ENCODE peak calls at places on chromosomes 5 and 9, in eight cellular contexts. One of them, this sample, is unnamed.

GRCh38 chr9:121133104-121133816 is 58.5 kb downstream of the CNTRL start:
- DNase-seq in stomach: peak; percentile 75
- DNase-seq in aorta: peak; percentile 54
- DNase-seq in colonic mucosa: peak; percentile 53
- DNase-seq in A549: no peak
- DNase-seq in H1: no peak
- DNase-seq in body of pancreas: peak; percentile 84
- DNase-seq in upper lobe of right lung: peak; percentile 79
- DNase-seq in this sample: peak; percentile 26

GRCh38 chr5:39331993-39332392 is 32.3 kb downstream of the C9 start:
- DNase-seq in colonic mucosa: no peak
- DNase-seq in upper lobe of right lung: no peak
- DNase-seq in stomach: no peak
- DNase-seq in H1: no peak
- DNase-seq in aorta: no peak
- DNase-seq in A549: no peak
- DNase-seq in body of pancreas: no peak
- DNase-seq in this sample: no peak

GRCh38 chr9:16352232-16352631 is 518.2 kb downstream of the BNC2 start:
- DNase-seq in colonic mucosa: no peak
- DNase-seq in aorta: no peak
- DNase-seq in A549: no peak
- DNase-seq in H1: no peak
- DNase-seq in body of pancreas: no peak
- DNase-seq in stomach: no peak
- DNase-seq in upper lobe of right lung: no peak
- DNase-seq in this sample: no peak

GRCh38 chr9:88953401-88954029 is 37.8 kb upstream of the S1PR3 start:
- DNase-seq in body of pancreas: no peak
- DNase-seq in upper lobe of right lung: no peak
- DNase-seq in stomach: no peak
- DNase-seq in H1: no peak
- DNase-seq in aorta: no peak
- DNase-seq in colonic mucosa: no peak
- DNase-seq in A549: no peak
- DNase-seq in this sample: no peak

GRCh38 chr5:95988877-95989276 is 27.2 kb upstream of the ELL2 start:
- DNase-seq in body of pancreas: peak; percentile 54
- DNase-seq in stomach: no peak
- DNase-seq in aorta: no peak
- DNase-seq in H1: no peak
- DNase-seq in upper lobe of right lung: no peak
- DNase-seq in colonic mucosa: no peak
- DNase-seq in A549: no peak
- DNase-seq in this sample: no peak

GRCh38 chr9:131627326-131627845 is 82.1 kb downstream of the PRRT1B start:
- DNase-seq in colonic mucosa: no peak
- DNase-seq in stomach: no peak
- DNase-seq in upper lobe of right lung: peak; percentile 53
- DNase-seq in body of pancreas: peak; percentile 44
- DNase-seq in H1: no peak
- DNase-seq in aorta: no peak
- DNase-seq in A549: no peak
- DNase-seq in this sample: no peak

GRCh38 chr5:142248853-142249462 is 75.9 kb downstream of the SPRY4 start:
- DNase-seq in H1: no peak
- DNase-seq in body of pancreas: no peak
- DNase-seq in upper lobe of right lung: peak; percentile 78
- DNase-seq in colonic mucosa: peak; percentile 77
- DNase-seq in aorta: peak; percentile 81
- DNase-seq in A549: no peak
- DNase-seq in stomach: peak; percentile 34
- DNase-seq in this sample: peak; percentile 44

GRCh38 chr5:15821506-15821905 is 321.5 kb downstream of the FBXL7 start:
- DNase-seq in body of pancreas: no peak
- DNase-seq in upper lobe of right lung: no peak
- DNase-seq in A549: no peak
- DNase-seq in H1: no peak
- DNase-seq in colonic mucosa: no peak
- DNase-seq in stomach: no peak
- DNase-seq in aorta: no peak
- DNase-seq in this sample: no peak

GRCh38 chr5:6583049-6583880 is 49.6 kb downstream of the NSUN2 start:
- DNase-seq in aorta: peak; percentile 86
- DNase-seq in upper lobe of right lung: no peak
- DNase-seq in H1: no peak
- DNase-seq in body of pancreas: peak; percentile 58
- DNase-seq in colonic mucosa: no peak
- DNase-seq in stomach: peak; percentile 53
- DNase-seq in A549: peak; percentile 44
- DNase-seq in this sample: peak; percentile 27

GRCh38 chr9:110446171-110446570 is 108.5 kb upstream of the TXNDC8 start:
- DNase-seq in H1: no peak
- DNase-seq in colonic mucosa: no peak
- DNase-seq in upper lobe of right lung: no peak
- DNase-seq in aorta: no peak
- DNase-seq in stomach: no peak
- DNase-seq in body of pancreas: no peak
- DNase-seq in A549: no peak
- DNase-seq in this sample: no peak

GRCh38 chr9:36987891-36988290 is 46.2 kb downstream of the PAX5 start:
- DNase-seq in H1: no peak
- DNase-seq in body of pancreas: no peak
- DNase-seq in A549: no peak
- DNase-seq in upper lobe of right lung: peak; percentile 26
- DNase-seq in aorta: no peak
- DNase-seq in stomach: no peak
- DNase-seq in colonic mucosa: no peak
- DNase-seq in this sample: no peak

GRCh38 chr9:74285075-74285474 is 212.1 kb upstream of the RORB start:
- DNase-seq in aorta: no peak
- DNase-seq in A549: no peak
- DNase-seq in upper lobe of right lung: no peak
- DNase-seq in colonic mucosa: no peak
- DNase-seq in body of pancreas: no peak
- DNase-seq in H1: no peak
- DNase-seq in stomach: no peak
- DNase-seq in this sample: no peak

GRCh38 chr5:64147849-64148441 is 17.7 kb upstream of the RNF180 start:
- DNase-seq in H1: no peak
- DNase-seq in upper lobe of right lung: peak; percentile 72
- DNase-seq in stomach: peak; percentile 71
- DNase-seq in aorta: peak; percentile 90
- DNase-seq in A549: peak; percentile 21
- DNase-seq in colonic mucosa: peak; percentile 34
- DNase-seq in body of pancreas: peak; percentile 76
- DNase-seq in this sample: peak; percentile 57

GRCh38 chr5:143206194-143207053 is 197.1 kb downstream of the NR3C1 start:
- DNase-seq in A549: no peak
- DNase-seq in stomach: no peak
- DNase-seq in H1: no peak
- DNase-seq in colonic mucosa: no peak
- DNase-seq in body of pancreas: no peak
- DNase-seq in aorta: no peak
- DNase-seq in upper lobe of right lung: no peak
- DNase-seq in this sample: no peak

GRCh38 chr5:154779105-154779504 is 23.9 kb downstream of the LARP1 start:
- DNase-seq in body of pancreas: no peak
- DNase-seq in aorta: no peak
- DNase-seq in colonic mucosa: no peak
- DNase-seq in stomach: no peak
- DNase-seq in H1: no peak
- DNase-seq in upper lobe of right lung: no peak
- DNase-seq in A549: peak; percentile 61
- DNase-seq in this sample: no peak

GRCh38 chr5:642481-642880 is 30.3 kb downstream of the CEP72 start:
- DNase-seq in aorta: peak; percentile 74
- DNase-seq in A549: no peak
- DNase-seq in body of pancreas: no peak
- DNase-seq in upper lobe of right lung: peak; percentile 56
- DNase-seq in H1: no peak
- DNase-seq in stomach: no peak
- DNase-seq in colonic mucosa: no peak
- DNase-seq in this sample: no peak

GRCh38 chr5:141369994-141370848 is at the start of gene PCDHGB3:
- DNase-seq in A549: no peak
- DNase-seq in aorta: no peak
- DNase-seq in H1: no peak
- DNase-seq in upper lobe of right lung: no peak
- DNase-seq in stomach: no peak
- DNase-seq in body of pancreas: peak; percentile 39
- DNase-seq in colonic mucosa: no peak
- DNase-seq in this sample: no peak

GRCh38 chr5:171627936-171628335 is 157.7 kb upstream of the SMIM23 start:
- DNase-seq in colonic mucosa: no peak
- DNase-seq in H1: no peak
- DNase-seq in body of pancreas: no peak
- DNase-seq in A549: no peak
- DNase-seq in aorta: no peak
- DNase-seq in stomach: no peak
- DNase-seq in upper lobe of right lung: no peak
- DNase-seq in this sample: no peak

GRCh38 chr9:11128156-11128555 is 515.4 kb upstream of the PTPRD start:
- DNase-seq in body of pancreas: no peak
- DNase-seq in A549: no peak
- DNase-seq in upper lobe of right lung: no peak
- DNase-seq in H1: no peak
- DNase-seq in aorta: no peak
- DNase-seq in stomach: no peak
- DNase-seq in colonic mucosa: no peak
- DNase-seq in this sample: no peak

GRCh38 chr5:154473581-154474266 is 4.3 kb downstream of the HAND1 start:
- DNase-seq in upper lobe of right lung: no peak
- DNase-seq in aorta: no peak
- DNase-seq in body of pancreas: no peak
- DNase-seq in colonic mucosa: no peak
- DNase-seq in H1: no peak
- DNase-seq in A549: no peak
- DNase-seq in stomach: no peak
- DNase-seq in this sample: no peak

GRCh38 chr5:80182802-80183645 is 72.8 kb downstream of the SERINC5 start:
- DNase-seq in aorta: no peak
- DNase-seq in colonic mucosa: peak; percentile 46
- DNase-seq in H1: peak; percentile 47
- DNase-seq in body of pancreas: no peak
- DNase-seq in stomach: no peak
- DNase-seq in upper lobe of right lung: no peak
- DNase-seq in A549: no peak
- DNase-seq in this sample: no peak
- H3K27ac ChIP-seq in aorta: no peak overlapping the region
- H3K27ac ChIP-seq in colonic mucosa: peak overlapping the region; percentile 74
- H3K27ac ChIP-seq in H1: peak overlapping the region; percentile 77
- H3K27ac ChIP-seq in body of pancreas: peak overlapping the region; percentile 79
- H3K27ac ChIP-seq in stomach: peak overlapping the region; percentile 65
- H3K27ac ChIP-seq in upper lobe of right lung: peak overlapping the region; percentile 60
- H3K27ac ChIP-seq in A549: peak overlapping the region; percentile 57
- H3K27ac ChIP-seq in this sample: peak overlapping the region; percentile 83

GRCh38 chr5:168292783-168293696 is 1.6 kb downstream of the WWC1 start:
- DNase-seq in H1: no peak
- DNase-seq in body of pancreas: no peak
- DNase-seq in aorta: no peak
- DNase-seq in A549: no peak
- DNase-seq in upper lobe of right lung: no peak
- DNase-seq in colonic mucosa: no peak
- DNase-seq in stomach: no peak
- DNase-seq in this sample: no peak

GRCh38 chr5:168290902-168291280 is 554 bp upstream of the WWC1 start:
- DNase-seq in A549: no peak
- DNase-seq in upper lobe of right lung: no peak
- DNase-seq in H1: no peak
- DNase-seq in colonic mucosa: no peak
- DNase-seq in stomach: no peak
- DNase-seq in body of pancreas: no peak
- DNase-seq in aorta: no peak
- DNase-seq in this sample: no peak

GRCh38 chr5:168295574-168296201 is 4.2 kb downstream of the WWC1 start:
- DNase-seq in H1: peak; percentile 67
- DNase-seq in body of pancreas: peak; percentile 71
- DNase-seq in colonic mucosa: no peak
- DNase-seq in upper lobe of right lung: peak; percentile 73
- DNase-seq in aorta: no peak
- DNase-seq in A549: peak; percentile 90
- DNase-seq in stomach: peak; percentile 71
- DNase-seq in this sample: peak; percentile 67

GRCh38 chr5:168291281-168291960 is at the start of gene WWC1:
- DNase-seq in stomach: peak; percentile 92
- DNase-seq in A549: peak; percentile 86
- DNase-seq in colonic mucosa: peak; percentile 90
- DNase-seq in upper lobe of right lung: peak; percentile 95
- DNase-seq in H1: no peak
- DNase-seq in body of pancreas: peak; percentile 95
- DNase-seq in aorta: peak; percentile 76
- DNase-seq in this sample: peak; percentile 90

GRCh38 chr5:168291961-168292782 is 727 bp downstream of the WWC1 start:
- DNase-seq in H1: no peak
- DNase-seq in A549: no peak
- DNase-seq in aorta: no peak
- DNase-seq in stomach: no peak
- DNase-seq in colonic mucosa: peak; percentile 36
- DNase-seq in upper lobe of right lung: peak; percentile 73
- DNase-seq in body of pancreas: peak; percentile 53
- DNase-seq in this sample: no peak
- H3K27ac ChIP-seq in H1: no peak overlapping the region
- H3K27ac ChIP-seq in A549: peak overlapping the region; percentile 97
- H3K27ac ChIP-seq in aorta: no peak overlapping the region
- H3K27ac ChIP-seq in stomach: peak overlapping the region; percentile 82
- H3K27ac ChIP-seq in colonic mucosa: no peak overlapping the region
- H3K27ac ChIP-seq in upper lobe of right lung: peak overlapping the region; percentile 36
- H3K27ac ChIP-seq in body of pancreas: peak overlapping the region; percentile 87
- H3K27ac ChIP-seq in this sample: peak overlapping the region; percentile 82

GRCh38 chr9:115234094-115234493 is 116.1 kb upstream of the TNC start:
- DNase-seq in upper lobe of right lung: no peak
- DNase-seq in colonic mucosa: no peak
- DNase-seq in body of pancreas: no peak
- DNase-seq in stomach: no peak
- DNase-seq in A549: peak; percentile 22
- DNase-seq in aorta: no peak
- DNase-seq in H1: no peak
- DNase-seq in this sample: peak; percentile 78
- H3K27ac ChIP-seq in upper lobe of right lung: no peak overlapping the region
- H3K27ac ChIP-seq in colonic mucosa: no peak overlapping the region
- H3K27ac ChIP-seq in body of pancreas: no peak overlapping the region
- H3K27ac ChIP-seq in stomach: no peak overlapping the region
- H3K27ac ChIP-seq in A549: peak overlapping the region; percentile 43
- H3K27ac ChIP-seq in aorta: no peak overlapping the region
- H3K27ac ChIP-seq in H1: no peak overlapping the region
- H3K27ac ChIP-seq in this sample: peak overlapping the region; percentile 54

GRCh38 chr9:9603345-9603744 is 1009.5 kb downstream of the PTPRD start:
- DNase-seq in body of pancreas: no peak
- DNase-seq in stomach: no peak
- DNase-seq in H1: no peak
- DNase-seq in A549: no peak
- DNase-seq in upper lobe of right lung: no peak
- DNase-seq in aorta: no peak
- DNase-seq in colonic mucosa: no peak
- DNase-seq in this sample: no peak

DNA sequence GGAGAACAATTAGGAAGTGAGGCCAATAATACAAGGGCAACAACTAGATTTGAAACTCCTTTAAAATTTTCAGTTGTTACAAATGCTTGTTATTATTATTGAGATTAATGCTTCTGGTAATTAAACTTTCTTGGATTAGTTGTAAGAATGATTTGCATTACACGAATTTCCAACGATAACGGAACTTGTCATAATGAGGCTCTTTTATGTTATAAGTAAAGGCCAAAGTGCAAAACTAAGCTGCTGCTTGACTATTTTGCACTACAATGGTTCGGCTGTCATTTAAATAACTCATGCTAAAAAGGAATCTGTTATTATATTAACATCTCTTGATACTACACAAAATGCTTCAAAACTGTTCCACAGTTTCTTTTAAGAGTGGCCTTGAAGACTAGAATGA is 1007.1 kb downstream of the PTPRD start:
- DNase-seq in upper lobe of right lung: no peak
- DNase-seq in colonic mucosa: no peak
- DNase-seq in aorta: no peak
- DNase-seq in stomach: no peak
- DNase-seq in body of pancreas: no peak
- DNase-seq in A549: no peak
- DNase-seq in H1: no peak
- DNase-seq in this sample: no peak
- H3K27ac ChIP-seq in upper lobe of right lung: no peak overlapping the region
- H3K27ac ChIP-seq in colonic mucosa: no peak overlapping the region
- H3K27ac ChIP-seq in aorta: no peak overlapping the region
- H3K27ac ChIP-seq in stomach: no peak overlapping the region
- H3K27ac ChIP-seq in body of pancreas: no peak overlapping the region
- H3K27ac ChIP-seq in A549: no peak overlapping the region
- H3K27ac ChIP-seq in H1: no peak overlapping the region
- H3K27ac ChIP-seq in this sample: no peak overlapping the region

This sample was measured in prostate gland.